ENCODE peak calls at places on chromosomes 4 and X, in ten cellular contexts. One of them, this sample, is unnamed.

GRCh38 chrX:23884427-23885024 is 23.2 kb downstream of the APOO start:
- DNase-seq in cardiac muscle cell: no peak
- DNase-seq in GM10248: no peak
- DNase-seq in mammary epithelial cell: peak
- DNase-seq in NCI-H1417: no peak
- DNase-seq in AML-193: no peak
- DNase-seq in CD8-positive, alpha-beta T cell: no peak
- DNase-seq in left ventricle myocardium inferior: no peak
- DNase-seq in nephron progenitor cell: no peak
- DNase-seq in NCI-H446: no peak
- DNase-seq in this sample: no peak

GRCh38 chr4:7295201-7295916 is 103.0 kb downstream of the SORCS2 start:
- DNase-seq in AML-193: no peak
- DNase-seq in NCI-H1417: no peak
- DNase-seq in CD8-positive, alpha-beta T cell: no peak
- DNase-seq in NCI-H446: no peak
- DNase-seq in cardiac muscle cell: no peak
- DNase-seq in nephron progenitor cell: no peak
- DNase-seq in GM10248: no peak
- DNase-seq in mammary epithelial cell: no peak
- DNase-seq in left ventricle myocardium inferior: peak
- DNase-seq in this sample: no peak

GRCh38 chr4:73864365-73864764 is 4.8 kb upstream of the CXCL1 start:
- DNase-seq in cardiac muscle cell: peak
- DNase-seq in mammary epithelial cell: peak
- DNase-seq in CD8-positive, alpha-beta T cell: no peak
- DNase-seq in NCI-H446: no peak
- DNase-seq in left ventricle myocardium inferior: no peak
- DNase-seq in NCI-H1417: peak
- DNase-seq in GM10248: peak
- DNase-seq in AML-193: peak
- DNase-seq in nephron progenitor cell: no peak
- DNase-seq in this sample: no peak

GRCh38 chr4:55613621-55614020 is 21.6 kb upstream of the PDCL2 start:
- DNase-seq in cardiac muscle cell: no peak
- DNase-seq in GM10248: no peak
- DNase-seq in NCI-H1417: no peak
- DNase-seq in nephron progenitor cell: no peak
- DNase-seq in NCI-H446: no peak
- DNase-seq in AML-193: no peak
- DNase-seq in mammary epithelial cell: no peak
- DNase-seq in CD8-positive, alpha-beta T cell: no peak
- DNase-seq in left ventricle myocardium inferior: no peak
- DNase-seq in this sample: no peak

GRCh38 chr4:52823478-52824092 is 38.5 kb upstream of the RASL11B start:
- DNase-seq in AML-193: no peak
- DNase-seq in nephron progenitor cell: no peak
- DNase-seq in NCI-H446: no peak
- DNase-seq in mammary epithelial cell: peak
- DNase-seq in GM10248: no peak
- DNase-seq in cardiac muscle cell: no peak
- DNase-seq in NCI-H1417: no peak
- DNase-seq in CD8-positive, alpha-beta T cell: no peak
- DNase-seq in left ventricle myocardium inferior: no peak
- DNase-seq in this sample: no peak

GRCh38 chr4:183563874-183564273 is 59.0 kb downstream of the ING2 start:
- DNase-seq in left ventricle myocardium inferior: no peak
- DNase-seq in mammary epithelial cell: peak
- DNase-seq in AML-193: no peak
- DNase-seq in cardiac muscle cell: no peak
- DNase-seq in nephron progenitor cell: no peak
- DNase-seq in CD8-positive, alpha-beta T cell: no peak
- DNase-seq in NCI-H1417: no peak
- DNase-seq in GM10248: no peak
- DNase-seq in NCI-H446: no peak
- DNase-seq in this sample: no peak

GRCh38 chrX:96615448-96615847 is 69.2 kb upstream of the DIAPH2 start:
- DNase-seq in mammary epithelial cell: no peak
- DNase-seq in NCI-H1417: no peak
- DNase-seq in NCI-H446: no peak
- DNase-seq in CD8-positive, alpha-beta T cell: no peak
- DNase-seq in AML-193: no peak
- DNase-seq in cardiac muscle cell: no peak
- DNase-seq in nephron progenitor cell: no peak
- DNase-seq in GM10248: no peak
- DNase-seq in left ventricle myocardium inferior: no peak
- DNase-seq in this sample: no peak

GRCh38 chr4:113951263-113951662 is 28.2 kb downstream of the ARSJ start:
- DNase-seq in nephron progenitor cell: no peak
- DNase-seq in NCI-H1417: no peak
- DNase-seq in GM10248: no peak
- DNase-seq in CD8-positive, alpha-beta T cell: no peak
- DNase-seq in mammary epithelial cell: no peak
- DNase-seq in left ventricle myocardium inferior: peak
- DNase-seq in cardiac muscle cell: peak
- DNase-seq in NCI-H446: peak
- DNase-seq in AML-193: no peak
- DNase-seq in this sample: no peak

GRCh38 chrX:95675794-95676193 is 1008.8 kb upstream of the DIAPH2 start:
- DNase-seq in cardiac muscle cell: no peak
- DNase-seq in mammary epithelial cell: peak
- DNase-seq in GM10248: no peak
- DNase-seq in nephron progenitor cell: no peak
- DNase-seq in NCI-H1417: no peak
- DNase-seq in NCI-H446: peak
- DNase-seq in AML-193: no peak
- DNase-seq in CD8-positive, alpha-beta T cell: no peak
- DNase-seq in left ventricle myocardium inferior: no peak
- DNase-seq in this sample: no peak

GRCh38 chrX:149259241-149259640 is 245.9 kb downstream of the IDS start:
- DNase-seq in nephron progenitor cell: no peak
- DNase-seq in AML-193: no peak
- DNase-seq in GM10248: no peak
- DNase-seq in CD8-positive, alpha-beta T cell: no peak
- DNase-seq in NCI-H1417: no peak
- DNase-seq in left ventricle myocardium inferior: no peak
- DNase-seq in NCI-H446: no peak
- DNase-seq in mammary epithelial cell: peak
- DNase-seq in cardiac muscle cell: no peak
- DNase-seq in this sample: no peak

GRCh38 chr4:180652533-180652932 is 1590.7 kb upstream of the TENM3 start:
- DNase-seq in NCI-H446: no peak
- DNase-seq in left ventricle myocardium inferior: no peak
- DNase-seq in mammary epithelial cell: no peak
- DNase-seq in cardiac muscle cell: no peak
- DNase-seq in GM10248: no peak
- DNase-seq in NCI-H1417: no peak
- DNase-seq in CD8-positive, alpha-beta T cell: no peak
- DNase-seq in AML-193: no peak
- DNase-seq in nephron progenitor cell: no peak
- DNase-seq in this sample: no peak

GRCh38 chrX:80810365-80810978 is 795 bp upstream of the BRWD3 start:
- DNase-seq in GM10248: no peak
- DNase-seq in left ventricle myocardium inferior: no peak
- DNase-seq in NCI-H1417: no peak
- DNase-seq in nephron progenitor cell: no peak
- DNase-seq in AML-193: no peak
- DNase-seq in CD8-positive, alpha-beta T cell: no peak
- DNase-seq in NCI-H446: no peak
- DNase-seq in mammary epithelial cell: no peak
- DNase-seq in cardiac muscle cell: no peak
- DNase-seq in this sample: no peak

GRCh38 chrX:153473126-153473525 is 2.8 kb upstream of the HAUS7 start:
- DNase-seq in cardiac muscle cell: no peak
- DNase-seq in NCI-H1417: no peak
- DNase-seq in left ventricle myocardium inferior: no peak
- DNase-seq in CD8-positive, alpha-beta T cell: no peak
- DNase-seq in AML-193: no peak
- DNase-seq in nephron progenitor cell: no peak
- DNase-seq in NCI-H446: no peak
- DNase-seq in GM10248: no peak
- DNase-seq in mammary epithelial cell: no peak
- DNase-seq in this sample: no peak

GRCh38 chrX:13742397-13743176 is 8.0 kb downstream of the OFD1 start:
- DNase-seq in cardiac muscle cell: no peak
- DNase-seq in mammary epithelial cell: no peak
- DNase-seq in AML-193: peak
- DNase-seq in CD8-positive, alpha-beta T cell: no peak
- DNase-seq in nephron progenitor cell: no peak
- DNase-seq in NCI-H446: no peak
- DNase-seq in GM10248: peak
- DNase-seq in left ventricle myocardium inferior: no peak
- DNase-seq in NCI-H1417: no peak
- DNase-seq in this sample: peak

GRCh38 chr4:967113-968104 is 6.0 kb downstream of the DGKQ start:
- DNase-seq in mammary epithelial cell: no peak
- DNase-seq in CD8-positive, alpha-beta T cell: no peak
- DNase-seq in left ventricle myocardium inferior: no peak
- DNase-seq in nephron progenitor cell: peak
- DNase-seq in GM10248: no peak
- DNase-seq in NCI-H1417: no peak
- DNase-seq in cardiac muscle cell: peak
- DNase-seq in AML-193: no peak
- DNase-seq in NCI-H446: no peak
- DNase-seq in this sample: no peak

GRCh38 chrX:12469296-12469695 is 321.9 kb upstream of the PRPS2 start:
- DNase-seq in left ventricle myocardium inferior: no peak
- DNase-seq in CD8-positive, alpha-beta T cell: no peak
- DNase-seq in mammary epithelial cell: peak
- DNase-seq in cardiac muscle cell: no peak
- DNase-seq in GM10248: no peak
- DNase-seq in nephron progenitor cell: no peak
- DNase-seq in AML-193: no peak
- DNase-seq in NCI-H1417: no peak
- DNase-seq in NCI-H446: no peak
- DNase-seq in this sample: no peak

GRCh38 chr4:175622887-175623286 is 189.2 kb downstream of the GPM6A start:
- DNase-seq in AML-193: no peak
- DNase-seq in GM10248: no peak
- DNase-seq in NCI-H446: no peak
- DNase-seq in cardiac muscle cell: peak
- DNase-seq in nephron progenitor cell: peak
- DNase-seq in NCI-H1417: no peak
- DNase-seq in left ventricle myocardium inferior: no peak
- DNase-seq in CD8-positive, alpha-beta T cell: no peak
- DNase-seq in mammary epithelial cell: no peak
- DNase-seq in this sample: no peak

GRCh38 chrX:698246-698645 is 67.7 kb downstream of the SHOX start:
- DNase-seq in AML-193: no peak
- DNase-seq in left ventricle myocardium inferior: no peak
- DNase-seq in NCI-H1417: no peak
- DNase-seq in mammary epithelial cell: no peak
- DNase-seq in GM10248: no peak
- DNase-seq in NCI-H446: no peak
- DNase-seq in CD8-positive, alpha-beta T cell: no peak
- DNase-seq in nephron progenitor cell: no peak
- DNase-seq in cardiac muscle cell: no peak
- DNase-seq in this sample: no peak

GRCh38 chr4:73600917-73601316 is 19.3 kb downstream of the RASSF6 start:
- DNase-seq in AML-193: no peak
- DNase-seq in cardiac muscle cell: no peak
- DNase-seq in GM10248: no peak
- DNase-seq in NCI-H446: no peak
- DNase-seq in CD8-positive, alpha-beta T cell: no peak
- DNase-seq in left ventricle myocardium inferior: no peak
- DNase-seq in NCI-H1417: no peak
- DNase-seq in mammary epithelial cell: no peak
- DNase-seq in nephron progenitor cell: no peak
- DNase-seq in this sample: no peak

GRCh38 chr4:107046261-107046660 is 10.1 kb upstream of the DKK2 start:
- DNase-seq in NCI-H1417: no peak
- DNase-seq in AML-193: no peak
- DNase-seq in CD8-positive, alpha-beta T cell: no peak
- DNase-seq in cardiac muscle cell: no peak
- DNase-seq in GM10248: no peak
- DNase-seq in mammary epithelial cell: no peak
- DNase-seq in left ventricle myocardium inferior: no peak
- DNase-seq in NCI-H446: no peak
- DNase-seq in nephron progenitor cell: no peak
- DNase-seq in this sample: no peak

GRCh38 chrX:10904220-10904619 is 206.9 kb upstream of the HCCS start:
- DNase-seq in nephron progenitor cell: no peak
- DNase-seq in NCI-H1417: no peak
- DNase-seq in left ventricle myocardium inferior: no peak
- DNase-seq in CD8-positive, alpha-beta T cell: no peak
- DNase-seq in mammary epithelial cell: no peak
- DNase-seq in AML-193: no peak
- DNase-seq in NCI-H446: no peak
- DNase-seq in GM10248: no peak
- DNase-seq in cardiac muscle cell: no peak
- DNase-seq in this sample: no peak

GRCh38 chr4:78565971-78566372 is 14.4 kb downstream of the ANXA3 start:
- DNase-seq in NCI-H446: no peak
- DNase-seq in GM10248: no peak
- DNase-seq in cardiac muscle cell: no peak
- DNase-seq in mammary epithelial cell: peak
- DNase-seq in NCI-H1417: no peak
- DNase-seq in CD8-positive, alpha-beta T cell: no peak
- DNase-seq in left ventricle myocardium inferior: no peak
- DNase-seq in AML-193: no peak
- DNase-seq in nephron progenitor cell: no peak
- DNase-seq in this sample: no peak

GRCh38 chr4:145098675-145099037 is 545 bp downstream of the ABCE1 start:
- DNase-seq in mammary epithelial cell: peak
- DNase-seq in CD8-positive, alpha-beta T cell: peak
- DNase-seq in AML-193: peak
- DNase-seq in NCI-H1417: peak
- DNase-seq in nephron progenitor cell: no peak
- DNase-seq in cardiac muscle cell: peak
- DNase-seq in NCI-H446: peak
- DNase-seq in left ventricle myocardium inferior: no peak
- DNase-seq in GM10248: peak
- DNase-seq in this sample: peak

GRCh38 chrX:30302957-30303356 is 6.2 kb downstream of the NR0B1 start:
- DNase-seq in nephron progenitor cell: no peak
- DNase-seq in CD8-positive, alpha-beta T cell: no peak
- DNase-seq in mammary epithelial cell: peak
- DNase-seq in AML-193: no peak
- DNase-seq in cardiac muscle cell: no peak
- DNase-seq in NCI-H1417: no peak
- DNase-seq in NCI-H446: no peak
- DNase-seq in left ventricle myocardium inferior: peak
- DNase-seq in GM10248: no peak
- DNase-seq in this sample: no peak

GRCh38 chr4:120049732-120050494 is 16.7 kb downstream of the MAD2L1 start:
- DNase-seq in AML-193: peak
- DNase-seq in mammary epithelial cell: peak
- DNase-seq in nephron progenitor cell: peak
- DNase-seq in left ventricle myocardium inferior: peak
- DNase-seq in NCI-H1417: peak
- DNase-seq in CD8-positive, alpha-beta T cell: peak
- DNase-seq in cardiac muscle cell: peak
- DNase-seq in NCI-H446: peak
- DNase-seq in GM10248: peak
- DNase-seq in this sample: peak

GRCh38 chr4:8442596-8443358 is 2.2 kb downstream of the TRMT44 start:
- DNase-seq in nephron progenitor cell: no peak
- DNase-seq in AML-193: no peak
- DNase-seq in mammary epithelial cell: no peak
- DNase-seq in NCI-H1417: no peak
- DNase-seq in NCI-H446: no peak
- DNase-seq in CD8-positive, alpha-beta T cell: no peak
- DNase-seq in cardiac muscle cell: no peak
- DNase-seq in left ventricle myocardium inferior: no peak
- DNase-seq in GM10248: no peak
- DNase-seq in this sample: no peak

GRCh38 chrX:49959602-49960001 is 37.2 kb downstream of the CLCN5 start:
- DNase-seq in mammary epithelial cell: no peak
- DNase-seq in cardiac muscle cell: no peak
- DNase-seq in NCI-H1417: no peak
- DNase-seq in nephron progenitor cell: no peak
- DNase-seq in GM10248: no peak
- DNase-seq in NCI-H446: no peak
- DNase-seq in left ventricle myocardium inferior: no peak
- DNase-seq in AML-193: no peak
- DNase-seq in CD8-positive, alpha-beta T cell: no peak
- DNase-seq in this sample: no peak

GRCh38 chrX:81868979-81869378 is 667.1 kb downstream of the SH3BGRL start:
- DNase-seq in CD8-positive, alpha-beta T cell: no peak
- DNase-seq in NCI-H446: no peak
- DNase-seq in cardiac muscle cell: no peak
- DNase-seq in mammary epithelial cell: no peak
- DNase-seq in GM10248: no peak
- DNase-seq in NCI-H1417: no peak
- DNase-seq in left ventricle myocardium inferior: no peak
- DNase-seq in AML-193: no peak
- DNase-seq in nephron progenitor cell: no peak
- DNase-seq in this sample: no peak

This sample was measured in activated CD8-positive, alpha-beta memory T cell treated with anti-CD3 and anti-CD28 coated beads, Interleukin-2, amount 10 ng/mL, durations not matched to agents 7 days and 5 days.